ENCODE peak calls at places on chromosomes 13 and 19, in nine cellular contexts. D, H, T, V, S, M, G, F and O are unnamed samples. For H3K4me1, the result is how much of the 10 kb centered on the place peaks cover.

GRCh38 chr19:42846597-42846996 is 32.9 kb downstream of the PSG1 start:
- DNase-seq in V (no peak), T (no peak), F (no peak), M (no peak), S (no peak), G (no peak), D (no peak), H (no peak), O (no peak)

GRCh38 chr13:73757471-73758233 is 376.6 kb downstream of the KLF12 start:
- DNase-seq in S (no peak), T (no peak), D (no peak), H (no peak), F (no peak), G (no peak), V (no peak), M (no peak), O (no peak)

GRCh38 chr19:18596752-18597157 is 8.2 kb downstream of the REX1BD start:
- DNase-seq in V (peak), S (peak), T (peak), D (peak), G (peak), M (no peak), H (peak), F (peak), O (no peak)

GRCh38 chr13:100520936-100521765 is 67.4 kb downstream of the GGACT start:
- DNase-seq in S (no peak), T (no peak), V (peak), F (no peak), G (no peak), H (no peak), M (no peak), D (no peak), O (no peak)

GRCh38 chr19:40246292-40247073 is 20.0 kb upstream of the CCNP start:
- DNase-seq in M (no peak), H (no peak), G (no peak), D (no peak), V (no peak), F (no peak), S (no peak), T (no peak), O (no peak)

GRCh38 chr19:49019242-49019932 is 2.5 kb upstream of the LHB start:
- DNase-seq in V (peak), D (peak), T (peak), G (peak), S (peak), F (peak), M (peak), H (no peak), O (peak)

GRCh38 chr13:43127827-43128226 is 104.4 kb downstream of the DNAJC15 start:
- DNase-seq in H (no peak), D (no peak), M (no peak), S (no peak), F (no peak), V (no peak), T (no peak), G (no peak), O (no peak)

GRCh38 chr19:35254341-35255297 is 5.8 kb downstream of the LSR start:
- DNase-seq in F (no peak), M (no peak), T (no peak), H (no peak), G (no peak), D (peak), V (no peak), S (no peak), O (no peak)

GRCh38 chr19:42131149-42132029 is 857 bp downstream of the POU2F2 start:
- DNase-seq in F (no peak), H (no peak), M (no peak), T (no peak), D (no peak), V (no peak), G (no peak), S (no peak), O (no peak)

GRCh38 chr19:44576843-44577565 is 36.4 kb upstream of the IGSF23 start:
- DNase-seq in F (no peak), T (peak), G (no peak), S (peak), M (no peak), V (peak), H (no peak), D (no peak), O (no peak)

GRCh38 chr13:110284809-110285519 is 22.0 kb downstream of the COL4A1 start:
- DNase-seq in S (no peak), T (no peak), F (no peak), M (no peak), H (no peak), V (no peak), G (no peak), D (no peak), O (no peak)

GRCh38 chr19:50204811-50205675 is 1.6 kb downstream of the MYH14 start:
- DNase-seq in F (no peak), H (no peak), T (no peak), D (no peak), S (no peak), M (no peak), V (peak), G (no peak), O (no peak)

GRCh38 chr19:18507021-18507726 is 14.7 kb downstream of the ELL start:
- DNase-seq in T (no peak), S (peak), F (no peak), D (peak), H (peak), G (no peak), M (no peak), V (no peak), O (peak)

GRCh38 chr19:9721861-9722260 is 46.7 kb downstream of the ZNF846 start:
- DNase-seq in G (no peak), D (no peak), T (no peak), H (no peak), V (peak), F (no peak), S (no peak), M (no peak), O (no peak)

GRCh38 chr13:73778242-73778864 is 355.9 kb downstream of the KLF12 start:
- DNase-seq in G (no peak), V (no peak), D (no peak), F (no peak), S (no peak), H (no peak), T (no peak), M (no peak), O (no peak)

GRCh38 chr13:50596776-50597203 is 246.7 kb downstream of the DLEU7 start:
- DNase-seq in S (no peak), V (no peak), M (no peak), T (no peak), H (no peak), F (no peak), G (no peak), D (no peak), O (no peak)

GRCh38 chr19:11465605-11466004 is 15.2 kb downstream of the ELAVL3 start:
- DNase-seq in T (no peak), S (no peak), H (no peak), F (no peak), G (no peak), V (peak), M (no peak), D (no peak), O (no peak)

GRCh38 chr13:114029866-114030625 is 56.2 kb upstream of the C13orf46 start:
- DNase-seq in M (no peak), H (no peak), D (no peak), S (no peak), G (no peak), V (no peak), F (no peak), T (no peak), O (no peak)

GRCh38 chr19:28831464-28831863 is 381.5 kb downstream of the UQCRFS1 start:
- DNase-seq in D (no peak), G (no peak), F (no peak), S (no peak), T (no peak), V (peak), H (no peak), M (no peak), O (no peak)

GRCh38 chr19:6278740-6279619 is 795 bp downstream of the MLLT1 start:
- DNase-seq in T (no peak), M (peak), S (no peak), V (no peak), G (no peak), D (no peak), F (no peak), H (no peak), O (no peak)

GRCh38 chr19:38727868-38728660 is 16.2 kb downstream of the CAPN12 start:
- DNase-seq in M (no peak), T (peak), D (peak), H (no peak), G (no peak), F (no peak), S (no peak), V (no peak), O (no peak)

GRCh38 chr19:38726761-38727301 is 17.4 kb downstream of the CAPN12 start:
- DNase-seq in D (no peak), H (no peak), V (no peak), G (no peak), M (no peak), F (no peak), S (no peak), T (no peak), O (no peak)

GRCh38 chr19:38728752-38729541 is 15.3 kb downstream of the CAPN12 start:
- DNase-seq in D (peak), T (no peak), F (no peak), M (no peak), G (no peak), H (no peak), V (no peak), S (no peak), O (no peak)

GRCh38 chr19:38726284-38726673 is 18.0 kb downstream of the CAPN12 start:
- DNase-seq in D (no peak), T (no peak), V (no peak), S (no peak), F (no peak), M (no peak), H (no peak), G (no peak), O (no peak)

GRCh38 chr19:38727306-38727867 is 16.9 kb downstream of the CAPN12 start:
- DNase-seq in S (no peak), V (no peak), D (peak), H (no peak), M (no peak), T (no peak), G (no peak), F (no peak), O (no peak)
- H3K4me1 ChIP-seq in S (under half), V (under half), D (half or more), H (under half), M (under half), T (under half), G (under half), F (half or more), O (under half)

DNA sequence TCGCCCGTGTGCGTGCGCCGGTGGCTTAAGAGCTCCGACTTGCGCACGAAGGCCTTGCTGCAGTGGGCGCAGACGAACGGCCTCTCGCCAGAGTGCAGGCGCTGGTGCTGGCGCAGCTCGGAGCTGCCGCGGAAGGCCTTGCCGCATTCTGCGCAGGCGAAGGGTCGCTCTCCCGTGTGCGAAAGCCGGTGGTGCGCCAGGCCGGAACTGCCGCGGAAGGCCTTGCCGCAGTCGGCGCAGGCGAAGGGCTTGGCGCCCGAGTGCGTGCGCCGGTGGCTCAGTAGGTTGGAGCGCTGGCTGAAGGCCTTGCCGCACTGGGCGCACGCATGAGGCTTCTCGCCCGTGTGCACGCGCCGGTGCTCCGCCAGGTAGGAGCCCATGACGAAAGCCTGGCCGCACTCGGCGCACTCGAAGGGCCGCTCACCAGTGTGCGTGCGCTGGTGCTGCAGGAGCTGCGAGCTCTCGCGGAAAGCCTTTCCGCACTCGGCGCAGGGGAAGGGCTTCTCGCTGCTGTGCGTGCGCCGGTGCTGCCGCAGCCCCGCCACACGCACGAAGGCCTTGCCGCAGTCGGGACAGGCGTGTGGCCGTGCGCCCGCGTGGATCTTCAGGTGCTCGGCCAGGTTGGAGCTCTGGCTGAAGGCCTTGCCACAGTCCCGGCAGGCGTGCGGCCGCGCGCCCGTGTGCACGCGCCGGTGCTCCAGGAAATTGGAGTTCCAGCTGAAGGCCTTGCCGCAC is 3.1 kb upstream of the A1BG start:
- DNase-seq in S (peak), V (no peak), M (peak), T (no peak), D (no peak), F (no peak), H (no peak), G (no peak), O (no peak)
- H3K27ac ChIP-seq in S (no peak), V (no peak), M (peak), T (no peak), D (peak), F (no peak), H (no peak), G (no peak), O (no peak)

GRCh38 chr19:1245884-1246816 is 2.2 kb upstream of the MIDN start:
- DNase-seq in T (no peak), G (no peak), S (no peak), H (no peak), F (no peak), D (peak), M (no peak), V (no peak), O (no peak)
- H3K4me1 ChIP-seq in T (under half), G (under half), S (under half), H (under half), F (half or more), D (half or more), M (under half), V (under half), O (under half)

DNA sequence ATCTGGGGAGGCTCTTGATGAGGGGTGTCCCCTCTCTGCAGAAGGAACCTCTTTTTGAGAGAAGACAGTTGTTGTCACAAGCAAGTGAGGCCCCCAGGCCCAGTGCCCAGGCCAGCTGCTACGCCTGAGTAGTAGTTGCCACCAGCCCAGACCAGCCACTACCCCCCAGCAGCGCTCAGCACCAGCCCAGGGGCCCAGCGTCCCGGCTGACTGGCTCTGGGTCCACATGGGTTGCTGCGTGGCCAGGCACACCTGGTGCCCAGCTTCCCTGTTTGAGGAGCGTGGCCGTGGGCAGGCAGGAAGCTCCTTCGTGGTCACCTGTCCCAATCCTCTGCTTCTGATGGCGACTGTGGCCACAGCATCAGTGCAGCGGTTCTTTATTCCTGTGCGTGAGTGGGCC is 84.7 kb downstream of the KDM4B start:
- DNase-seq in D (no peak), F (no peak), V (no peak), H (no peak), T (no peak), G (no peak), S (no peak), M (no peak), O (no peak)
- H3K27ac ChIP-seq in D (no peak), F (no peak), V (no peak), H (no peak), T (no peak), G (no peak), S (no peak), M (no peak), O (no peak)

DNA sequence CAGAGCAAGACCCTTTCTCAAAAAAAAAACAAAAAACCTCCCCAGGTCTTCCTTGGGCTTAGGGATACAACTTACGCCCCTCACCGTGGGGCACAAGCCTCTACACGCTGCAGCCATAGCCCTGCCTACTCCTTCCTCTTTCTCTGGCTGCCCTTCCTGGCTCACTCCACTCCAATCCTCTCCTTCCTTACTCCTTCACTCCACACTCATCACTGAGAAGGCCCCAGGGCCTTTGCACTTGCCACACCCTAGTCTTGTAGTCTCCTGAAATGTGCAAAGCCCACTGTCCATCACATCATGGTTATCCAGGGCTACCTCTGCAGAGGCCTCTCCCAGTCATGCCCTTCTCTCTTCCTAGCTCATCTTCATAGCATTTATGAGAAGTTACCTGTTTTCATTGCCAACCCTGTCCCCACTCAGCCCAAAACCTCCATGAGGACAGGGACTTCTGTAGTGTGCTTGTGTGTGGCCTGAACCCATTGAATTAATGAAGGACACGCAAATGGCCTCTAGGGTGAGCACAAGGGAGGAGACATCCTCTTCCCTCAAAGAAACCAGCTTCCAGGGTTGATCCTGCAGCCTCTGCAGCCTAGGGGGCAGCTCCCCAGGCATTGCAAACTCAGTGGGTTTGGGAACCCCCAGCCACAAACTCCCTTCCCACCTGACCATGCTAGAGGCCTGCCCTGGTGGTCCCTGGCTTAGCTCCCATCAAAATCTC is 7.9 kb upstream of the HSH2D start:
- DNase-seq in S (no peak), D (no peak), F (no peak), M (no peak), T (no peak), G (no peak), H (no peak), V (no peak), O (no peak)
- H3K4me1 ChIP-seq in S (under half), D (under half), F (under half), M (under half), T (under half), G (under half), H (under half), V (under half), O (under half)

GRCh38 chr13:32472194-32472621 is 44.3 kb upstream of the N4BP2L1 start:
- DNase-seq in T (no peak), F (no peak), H (no peak), S (no peak), G (no peak), M (no peak), D (no peak), V (no peak), O (no peak)
- H3K27ac ChIP-seq in T (peak), F (peak), H (peak), S (no peak), G (no peak), M (no peak), D (no peak), V (no peak), O (no peak)

GRCh38 chr19:3879656-3880055 is 829 bp upstream of the ATCAY start:
- DNase-seq in D (no peak), G (no peak), S (no peak), F (no peak), M (no peak), T (peak), H (no peak), V (no peak), O (no peak)
- H3K4me1 ChIP-seq in D (under half), G (under half), S (under half), F (under half), M (under half), T (under half), H (under half), V (under half), O (under half)

DNA sequence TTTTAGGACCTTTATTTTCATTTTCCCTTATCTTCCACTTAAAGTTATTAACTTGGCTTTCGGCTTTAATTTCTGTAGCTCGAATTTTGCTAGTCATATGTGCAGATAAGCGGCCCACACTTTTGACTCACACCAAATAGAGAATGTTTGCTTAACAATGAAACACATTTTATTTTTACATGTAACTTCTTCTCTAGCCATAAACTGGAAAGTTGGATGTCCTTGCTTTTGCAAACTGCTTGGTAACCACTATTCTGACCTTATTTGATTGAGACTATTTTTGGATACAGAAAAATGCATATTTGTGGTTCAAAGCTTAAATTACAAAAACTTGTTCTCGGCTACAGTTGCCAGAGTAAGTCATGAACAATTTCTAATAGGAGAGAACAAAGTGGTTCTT is 600.0 kb downstream of the KCTD12 start:
- DNase-seq in G (peak), S (no peak), H (no peak), F (no peak), M (no peak), D (no peak), T (no peak), V (no peak), O (no peak)
- H3K27ac ChIP-seq in G (no peak), S (no peak), H (peak), F (peak), M (no peak), D (no peak), T (no peak), V (no peak), O (no peak)

DNA sequence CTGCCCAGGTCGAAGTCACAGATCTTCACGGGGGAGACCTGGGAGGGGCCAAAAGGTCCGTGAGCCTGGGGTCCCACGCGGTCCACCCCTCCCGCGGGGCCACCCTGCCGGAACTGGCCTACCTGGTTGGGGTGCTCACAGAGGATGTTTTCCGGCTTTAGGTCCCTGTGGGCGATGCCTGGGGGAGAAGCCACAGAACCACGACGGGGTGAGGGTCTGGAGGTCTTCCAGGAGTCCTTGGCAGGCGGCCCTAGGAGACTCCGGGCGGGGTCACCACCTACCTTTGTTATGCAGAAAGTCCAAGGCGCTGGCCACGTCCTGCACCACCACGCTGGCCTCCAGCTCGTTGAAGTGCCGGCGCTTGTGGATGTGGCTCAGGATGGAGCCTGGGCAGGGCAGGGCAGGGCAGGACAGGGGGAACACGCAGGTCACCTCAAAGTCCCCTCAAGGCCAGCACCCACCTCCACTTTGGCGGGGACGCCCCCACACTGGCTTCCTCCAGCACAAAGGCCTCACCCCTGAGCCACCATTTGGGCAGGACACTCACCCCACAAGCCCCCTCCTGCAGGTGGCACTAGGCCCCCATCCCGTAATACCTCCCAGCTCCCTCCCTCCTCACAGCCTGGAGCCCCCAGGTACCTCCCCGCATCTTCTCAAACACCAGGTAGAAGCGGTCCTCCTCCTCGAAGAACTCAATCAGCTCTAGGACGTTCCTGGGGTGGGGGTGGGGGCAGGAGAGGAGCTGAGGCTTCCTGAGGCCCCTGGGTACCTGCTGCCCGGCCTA is 8.4 kb downstream of the MKNK2 start:
- DNase-seq in T (no peak), H (no peak), D (peak), F (no peak), S (no peak), M (no peak), V (no peak), G (peak), O (no peak)
- H3K4me1 ChIP-seq in T (under half), H (under half), D (half or more), F (half or more), S (under half), M (half or more), V (under half), G (under half), O (half or more)